ENCODE peak calls at places on chromosomes 11 and 22, in seven cellular contexts. K, E, N, D, O, C and Z are unnamed samples.

GRCh38 chr22:24699861-24700260 is 74.7 kb downstream of the PIWIL3 start:
- DNase-seq in K (no peak), E (no peak), N (no peak), D (no peak), O (no peak), C (no peak), Z (no peak)

GRCh38 chr11:67271548-67272284 is 5.4 kb downstream of the GRK2 start:
- DNase-seq in K (no peak), E (no peak), N (no peak), D (no peak), O (no peak), C (no peak), Z (no peak)

GRCh38 chr22:29639096-29639495 is 35.7 kb downstream of the NF2 start:
- DNase-seq in K (no peak), E (no peak), N (no peak), D (no peak), O (no peak), C (no peak), Z (no peak)

GRCh38 chr22:24156146-24156914 is 25.0 kb upstream of the SUSD2 start:
- DNase-seq in K (peak), E (no peak), N (no peak), D (peak), O (no peak), C (no peak), Z (no peak)

GRCh38 chr11:19691815-19692214 is 20.8 kb upstream of the NAV2 start:
- DNase-seq in K (no peak), E (no peak), N (no peak), D (no peak), O (no peak), C (no peak), Z (no peak)

GRCh38 chr11:65305501-65306268 is 9.0 kb upstream of the CDC42EP2 start:
- DNase-seq in K (no peak), E (peak), N (no peak), D (peak), O (no peak), C (no peak), Z (no peak)

GRCh38 chr11:128472128-128473110 is 114.9 kb downstream of the ETS1 start:
- DNase-seq in K (peak), E (no peak), N (no peak), D (no peak), O (no peak), C (no peak), Z (no peak)

GRCh38 chr11:76669901-76670474 is 559 bp downstream of the LRRC32 start:
- DNase-seq in K (peak), E (no peak), N (no peak), D (no peak), O (no peak), C (no peak), Z (no peak)

GRCh38 chr22:50604623-50605348 is 4.2 kb downstream of the MAPK8IP2 start:
- DNase-seq in K (no peak), E (no peak), N (no peak), D (no peak), O (no peak), C (no peak), Z (no peak)

GRCh38 chr11:8301622-8302021 is 37.9 kb upstream of the LMO1 start:
- DNase-seq in K (no peak), E (no peak), N (no peak), D (no peak), O (no peak), C (no peak), Z (no peak)

GRCh38 chr11:16989554-16989953 is 24.7 kb downstream of the PLEKHA7 start:
- DNase-seq in K (no peak), E (no peak), N (no peak), D (no peak), O (no peak), C (no peak), Z (no peak)

GRCh38 chr22:41589260-41589600 is 410 bp downstream of the PMM1 start:
- DNase-seq in K (no peak), E (no peak), N (no peak), D (peak), O (no peak), C (no peak), Z (no peak)

GRCh38 chr22:46763051-46763705 is 728 bp downstream of the TBC1D22A start:
- DNase-seq in K (peak), E (no peak), N (no peak), D (no peak), O (no peak), C (peak), Z (no peak)

GRCh38 chr11:82682003-82682751 is 51.5 kb downstream of the FAM181B start:
- DNase-seq in K (peak), E (peak), N (no peak), D (no peak), O (peak), C (peak), Z (no peak)

GRCh38 chr22:37894939-37895670 is 11.0 kb upstream of the MICALL1 start:
- DNase-seq in K (no peak), E (peak), N (no peak), D (peak), O (no peak), C (no peak), Z (no peak)

GRCh38 chr11:70586261-70587094 is 188.1 kb downstream of the CTTN start:
- DNase-seq in K (no peak), E (no peak), N (no peak), D (no peak), O (no peak), C (no peak), Z (no peak)

GRCh38 chr11:119742263-119742861 is 13.4 kb upstream of the NECTIN1 start:
- DNase-seq in K (no peak), E (no peak), N (no peak), D (no peak), O (no peak), C (no peak), Z (no peak)

GRCh38 chr11:119737678-119738439 is 8.9 kb upstream of the NECTIN1 start:
- DNase-seq in K (no peak), E (no peak), N (no peak), D (no peak), O (no peak), C (no peak), Z (no peak)

GRCh38 chr11:119741369-119742262 is 12.6 kb upstream of the NECTIN1 start:
- DNase-seq in K (peak), E (no peak), N (no peak), D (peak), O (no peak), C (peak), Z (no peak)

GRCh38 chr11:119739021-119739703 is 10.2 kb upstream of the NECTIN1 start:
- DNase-seq in K (no peak), E (no peak), N (no peak), D (no peak), O (no peak), C (no peak), Z (no peak)

GRCh38 chr11:119739975-119740374 is 11.0 kb upstream of the NECTIN1 start:
- DNase-seq in K (no peak), E (no peak), N (no peak), D (peak), O (no peak), C (no peak), Z (no peak)
- TF ChIP-seq POLR2AphosphoS5 in K (no peak), E (no peak), N (no peak), D (no peak), O (no peak), C (no peak), Z (no peak)

DNA sequence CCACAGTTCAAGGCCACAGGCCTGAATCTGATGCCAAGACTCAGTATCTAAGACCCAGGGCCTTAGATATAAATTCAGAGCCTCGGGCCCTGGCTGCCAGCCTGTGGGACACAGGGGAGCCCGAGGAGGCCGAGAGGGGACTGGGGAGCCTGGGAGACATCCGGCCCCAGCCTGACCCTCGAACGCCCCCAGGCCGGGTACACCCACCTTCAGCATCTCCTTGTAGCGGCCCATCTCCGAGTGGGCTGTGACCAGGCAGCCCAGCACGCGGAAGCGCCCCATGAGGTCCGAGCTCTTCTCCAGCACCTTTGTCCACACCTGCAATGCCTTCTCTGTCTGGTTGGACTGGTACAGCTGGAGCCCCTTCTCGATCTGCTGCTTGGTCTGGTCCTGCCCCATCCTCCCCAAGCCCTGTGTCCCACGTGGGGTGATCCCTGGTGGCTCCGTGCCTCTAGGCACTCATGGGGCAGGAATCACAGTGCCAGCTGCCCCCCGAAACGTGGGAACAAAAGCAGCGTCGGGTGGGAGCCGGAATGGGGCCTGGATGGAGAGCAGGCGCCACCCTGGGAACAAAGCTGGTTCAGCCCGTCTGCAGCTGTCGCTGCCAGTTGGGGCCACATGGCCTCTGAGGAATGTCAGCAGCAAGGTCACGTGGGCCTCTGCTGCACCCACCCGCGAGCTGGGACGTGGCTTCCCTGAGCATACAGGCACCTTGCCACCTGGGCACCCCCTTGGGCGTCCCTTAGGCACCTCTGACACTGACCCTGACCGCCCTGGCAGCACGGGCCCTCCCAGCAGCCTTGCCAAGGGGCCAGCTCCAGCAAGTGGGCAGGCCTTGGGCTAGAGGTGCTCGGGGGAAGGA is at the start of gene RAPSN:
- DNase-seq in K (no peak), E (no peak), N (no peak), D (no peak), O (no peak), C (no peak), Z (no peak)
- TF ChIP-seq POLR2A in K (no peak), E (no peak), N (no peak), D (no peak), O (no peak), C (no peak), Z (no peak)

DNA sequence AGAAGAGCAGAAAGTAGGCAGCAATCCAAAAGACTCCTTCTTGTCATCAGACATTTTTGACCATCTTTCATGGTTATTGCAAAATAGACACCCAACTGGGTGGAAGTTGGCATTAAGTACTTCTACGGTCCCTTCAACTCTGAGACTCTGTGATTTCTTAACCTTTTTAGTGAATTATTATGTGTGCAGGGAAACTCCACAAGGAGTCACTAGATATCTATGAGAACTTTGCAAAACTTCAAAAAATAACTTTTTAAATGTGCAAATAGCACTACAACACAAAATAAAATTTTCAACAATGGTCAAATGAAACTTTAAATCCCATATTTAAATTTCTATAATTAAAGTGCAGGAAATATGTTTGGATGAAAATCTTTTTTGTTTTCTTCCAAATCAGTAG is 88.7 kb downstream of the SLC17A6 start:
- DNase-seq in K (no peak), E (no peak), N (no peak), D (no peak), O (no peak), C (no peak), Z (no peak)
- H3K4me3 ChIP-seq in K (no peak), E (no peak), N (no peak), D (no peak), O (no peak), C (no peak), Z (no peak)

DNA sequence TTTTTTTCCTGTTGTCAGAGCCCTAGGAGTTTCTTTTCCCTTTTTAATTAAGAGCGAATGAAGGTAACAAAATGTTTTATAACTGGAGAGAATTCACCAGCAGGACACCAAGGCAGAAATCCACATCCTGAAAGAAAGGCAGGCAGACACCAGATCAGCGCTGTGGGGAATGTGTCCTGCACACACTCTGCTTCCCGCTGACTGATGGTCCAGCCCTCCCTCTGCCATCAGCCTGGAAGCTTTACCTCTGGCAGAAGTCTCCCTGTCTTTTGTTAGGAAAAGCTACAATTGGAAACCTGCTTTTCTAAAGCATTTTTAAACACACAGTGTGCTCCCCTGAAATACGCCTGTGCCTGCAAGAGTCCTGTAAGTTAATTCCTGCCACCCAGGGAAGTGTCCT is 638.5 kb downstream of the NTM start:
- DNase-seq in K (no peak), E (no peak), N (no peak), D (no peak), O (no peak), C (no peak), Z (no peak)
- TF ChIP-seq POLR2AphosphoS5 in K (no peak), E (no peak), N (no peak), D (no peak), O (no peak), C (no peak), Z (no peak)

GRCh38 chr11:59174664-59175033 is 2.7 kb downstream of the DTX4 start:
- DNase-seq in K (no peak), E (no peak), N (no peak), D (peak), O (no peak), C (no peak), Z (no peak)

GRCh38 chr11:59173964-59174663 is 2.2 kb downstream of the DTX4 start:
- DNase-seq in K (no peak), E (peak), N (no peak), D (peak), O (no peak), C (no peak), Z (peak)

GRCh38 chr11:59172345-59173079 is 580 bp downstream of the DTX4 start:
- DNase-seq in K (no peak), E (no peak), N (no peak), D (peak), O (no peak), C (no peak), Z (no peak)

GRCh38 chr11:59173080-59173963 is 1.4 kb downstream of the DTX4 start:
- DNase-seq in K (no peak), E (no peak), N (peak), D (peak), O (no peak), C (no peak), Z (peak)

GRCh38 chr11:59171508-59172322 is at the start of gene DTX4:
- DNase-seq in K (peak), E (peak), N (peak), D (peak), O (peak), C (peak), Z (peak)
- TF ChIP-seq POLR2A in K (no peak), E (peak), N (no peak), D (no peak), O (no peak), C (no peak), Z (no peak)

GRCh38 chr11:122098223-122098980 is 17.6 kb downstream of the BLID start:
- DNase-seq in K (peak), E (no peak), N (no peak), D (no peak), O (no peak), C (no peak), Z (no peak)
- H3K4me3 ChIP-seq in K (no peak), E (peak), N (peak), D (peak), O (no peak), C (no peak), Z (peak)

GRCh38 chr11:94130589-94131362 is 2.1 kb downstream of the PANX1 start:
- DNase-seq in K (peak), E (no peak), N (no peak), D (no peak), O (no peak), C (no peak), Z (no peak)
- TF ChIP-seq POLR2AphosphoS5 in K (no peak), E (no peak), N (peak), D (peak), O (no peak), C (no peak), Z (peak)